ENCODE peak calls at places on chromosomes 13 and 19, in four cellular contexts. C, V, K and L are unnamed samples.
A peak's percentile ranks its signal among the peaks of the same experiment; 100 is the strongest.

GRCh38 chr13:20847298-20847697 is 55.2 kb downstream of the XPO4 start:
- DNase-seq in K (no peak), C (no peak), V (no peak), L (no peak)

GRCh38 chr13:33514362-33514761 is 228.8 kb upstream of the STARD13 start:
- DNase-seq in C (no peak), K (no peak), V (no peak), L (no peak)

GRCh38 chr13:75318138-75318833 is 163.7 kb downstream of the TBC1D4 start:
- DNase-seq in C (no peak), V (no peak), K (no peak), L (no peak)

GRCh38 chr13:26867451-26868067 is 107.0 kb upstream of the GPR12 start:
- DNase-seq in K (no peak), V (peak; percentile 48), C (no peak), L (no peak)

GRCh38 chr19:5254944-5255343 is 85.7 kb downstream of the PTPRS start:
- DNase-seq in K (no peak), C (no peak), V (no peak), L (no peak)

GRCh38 chr19:49474545-49474930 is 523 bp downstream of the FLT3LG start:
- DNase-seq in V (no peak), C (no peak), K (no peak), L (no peak)

GRCh38 chr13:93249259-93249917 is 22.8 kb downstream of the GPC6 start:
- DNase-seq in V (no peak), C (no peak), K (no peak), L (no peak)

GRCh38 chr19:33473644-33474305 is 47.8 kb downstream of the PEPD start:
- DNase-seq in C (no peak), V (no peak), K (no peak), L (peak; percentile 27)

GRCh38 chr13:113090415-113090770 is 15.2 kb upstream of the F7 start:
- DNase-seq in V (no peak), K (no peak), C (no peak), L (no peak)

GRCh38 chr13:48142437-48142836 is 47.5 kb upstream of the MED4 start:
- DNase-seq in C (no peak), K (no peak), V (no peak), L (no peak)

GRCh38 chr13:52158629-52159158 is 703 bp downstream of the NEK3 start:
- DNase-seq in V (no peak), K (peak; percentile 25), C (peak; percentile 43), L (peak; percentile 33)

GRCh38 chr19:33286899-33287298 is 15.4 kb downstream of the CEBPA start:
- DNase-seq in K (no peak), C (no peak), V (no peak), L (no peak)

GRCh38 chr19:28242317-28242927 is 970.5 kb downstream of the UQCRFS1 start:
- DNase-seq in C (peak; percentile 37), K (peak; percentile 22), V (no peak), L (peak; percentile 49)

GRCh38 chr19:11091343-11092153 is 2.3 kb downstream of the LDLR start:
- DNase-seq in V (no peak), K (peak; percentile 42), C (peak; percentile 32), L (peak; percentile 46)

GRCh38 chr19:10912619-10913018 is 15.8 kb downstream of the YIPF2 start:
- DNase-seq in K (no peak), C (no peak), V (no peak), L (no peak)

GRCh38 chr19:54674021-54674617 is 11.3 kb downstream of the LILRB4 start:
- DNase-seq in V (no peak), C (no peak), K (no peak), L (peak; percentile 20)